ENCODE peak calls at places on chromosomes 12 and 14, in five cellular contexts. Q is AG09309, L is fibroblast of villous mesenchyme, W is fibroblast of lung, K is kidney. J is an unnamed sample.

GRCh38 chr12:131672941-131673330 is 38.0 kb upstream of the SFSWAP start:
- DNase-seq in Q (no peak), L (no peak), W (no peak), K (peak), J (no peak)

GRCh38 chr14:68377056-68377455 is 415.8 kb downstream of the ZFP36L1 start:
- DNase-seq in Q (no peak), L (no peak), W (no peak), K (no peak), J (no peak)

GRCh38 chr12:127272864-127273263 is 994.1 kb upstream of the TMEM132C start:
- DNase-seq in Q (peak), L (no peak), W (peak), K (no peak), J (no peak)

GRCh38 chr14:89953602-89954001 is 928 bp downstream of the EFCAB11 start:
- DNase-seq in Q (no peak), L (no peak), W (no peak), K (no peak), J (no peak)

GRCh38 chr12:75744607-75745256 is 233.3 kb upstream of the KRR1 start:
- DNase-seq in Q (no peak), L (no peak), W (no peak), K (no peak), J (no peak)

GRCh38 chr12:62919827-62920226 is 15.1 kb downstream of the PPM1H start:
- DNase-seq in Q (peak), L (peak), W (peak), K (no peak), J (peak)

GRCh38 chr12:51517800-51518199 is 73.2 kb upstream of the SCN8A start:
- DNase-seq in Q (no peak), L (no peak), W (no peak), K (no peak), J (no peak)

GRCh38 chr12:31362759-31363415 is 36.9 kb upstream of the SINHCAF start:
- DNase-seq in Q (no peak), L (peak), W (no peak), K (no peak), J (no peak)

GRCh38 chr14:91389173-91389572 is 28.4 kb downstream of the CCDC88C start:
- DNase-seq in Q (no peak), L (no peak), W (no peak), K (no peak), J (no peak)

GRCh38 chr14:63670692-63671091 is 29.0 kb upstream of the WDR89 start:
- DNase-seq in Q (no peak), L (no peak), W (no peak), K (no peak), J (no peak)

GRCh38 chr12:100579844-100580243 is 6.4 kb downstream of the GAS2L3 start:
- DNase-seq in Q (no peak), L (no peak), W (no peak), K (no peak), J (no peak)

GRCh38 chr12:10169094-10169493 is 2.8 kb downstream of the OLR1 start:
- DNase-seq in Q (no peak), L (peak), W (peak), K (no peak), J (no peak)

GRCh38 chr12:129049917-129050316 is 196.6 kb downstream of the GLT1D1 start:
- DNase-seq in Q (no peak), L (no peak), W (peak), K (no peak), J (no peak)

GRCh38 chr12:3178671-3179413 is 101.7 kb downstream of the TSPAN9 start:
- DNase-seq in Q (no peak), L (no peak), W (no peak), K (peak), J (no peak)

GRCh38 chr14:26526132-26526531 is 71.7 kb downstream of the NOVA1 start:
- DNase-seq in Q (no peak), L (no peak), W (peak), K (no peak), J (no peak)

GRCh38 chr12:70049596-70050360 is 193.5 kb upstream of the CNOT2 start:
- DNase-seq in Q (no peak), L (no peak), W (no peak), K (no peak), J (no peak)

GRCh38 chr14:102500190-102500661 is 9.3 kb downstream of the ANKRD9 start:
- DNase-seq in Q (peak), L (peak), W (peak), K (no peak), J (peak)

GRCh38 chr12:22046968-22047390 is 961 bp downstream of the CMAS start:
- DNase-seq in Q (no peak), L (no peak), W (no peak), K (no peak), J (no peak)

GRCh38 chr12:116365114-116365513 is 87.6 kb upstream of the MED13L start:
- DNase-seq in Q (no peak), L (no peak), W (no peak), K (no peak), J (no peak)

GRCh38 chr12:24719293-24719721 is 229.6 kb downstream of the BCAT1 start:
- DNase-seq in Q (no peak), L (peak), W (peak), K (no peak), J (peak)

GRCh38 chr14:102626530-102626929 is 34.1 kb downstream of the RCOR1 start:
- DNase-seq in Q (no peak), L (no peak), W (no peak), K (no peak), J (no peak)

GRCh38 chr12:52239767-52240166 is 6.7 kb downstream of the KRT7 start:
- DNase-seq in Q (no peak), L (no peak), W (no peak), K (peak), J (no peak)

GRCh38 chr14:64176330-64176729 is 117.8 kb downstream of the ESR2 start:
- DNase-seq in Q (no peak), L (no peak), W (no peak), K (no peak), J (no peak)

GRCh38 chr14:68471029-68471963 is 321.6 kb downstream of the ZFP36L1 start:
- DNase-seq in Q (no peak), L (no peak), W (no peak), K (peak), J (no peak)

GRCh38 chr12:82867782-82868505 is 181.2 kb downstream of the TMTC2 start:
- DNase-seq in Q (no peak), L (no peak), W (no peak), K (no peak), J (no peak)

GRCh38 chr12:108801736-108802665 is 55.4 kb downstream of the SSH1 start:
- DNase-seq in Q (no peak), L (peak), W (peak), K (peak), J (peak)

GRCh38 chr14:20606190-20606901 is 15.2 kb upstream of the RNASE12 start:
- DNase-seq in Q (no peak), L (peak), W (no peak), K (no peak), J (no peak)

GRCh38 chr14:68943107-68943506 is 36.0 kb downstream of the ACTN1 start:
- DNase-seq in Q (no peak), L (no peak), W (no peak), K (peak), J (no peak)

GRCh38 chr12:93483151-93483807 is 16.0 kb downstream of the MRPL42 start:
- DNase-seq in Q (no peak), L (no peak), W (no peak), K (no peak), J (no peak)

GRCh38 chr12:65955418-65955817 is 131.1 kb downstream of the HMGA2 start:
- DNase-seq in Q (no peak), L (no peak), W (no peak), K (no peak), J (no peak)

GRCh38 chr12:27561535-27562350 is 37.7 kb downstream of the PPFIBP1 start:
- DNase-seq in Q (no peak), L (no peak), W (no peak), K (no peak), J (no peak)

GRCh38 chr14:20641591-20641990 is at the start of gene OR6S1:
- DNase-seq in Q (no peak), L (no peak), W (no peak), K (no peak), J (no peak)

GRCh38 chr12:72289633-72290032 is 17.5 kb downstream of the TRHDE start:
- DNase-seq in Q (no peak), L (no peak), W (peak), K (no peak), J (no peak)

GRCh38 chr12:125137776-125138344 is 72.6 kb downstream of the AACS start:
- DNase-seq in Q (no peak), L (peak), W (no peak), K (no peak), J (no peak)

GRCh38 chr14:68851078-68851477 is 58.2 kb upstream of the ZFP36L1 start:
- DNase-seq in Q (no peak), L (no peak), W (no peak), K (no peak), J (no peak)

GRCh38 chr14:58104808-58105207 is 47.2 kb downstream of the ARMH4 start:
- DNase-seq in Q (peak), L (peak), W (peak), K (no peak), J (peak)

GRCh38 chr12:12018454-12018853 is 52.3 kb upstream of the BCL2L14 start:
- DNase-seq in Q (no peak), L (peak), W (peak), K (peak), J (no peak)

GRCh38 chr12:120231316-120232011 is 30.6 kb upstream of the RPLP0 start:
- DNase-seq in Q (peak), L (peak), W (peak), K (peak), J (peak)

GRCh38 chr12:6765634-6766581 is at the start of gene PTMS:
- DNase-seq in Q (peak), L (peak), W (peak), K (peak), J (peak)
- TF ChIP-seq CTCF in Q (no peak), L (no peak), W (no peak), K (no peak), J (no peak)

GRCh38 chr14:93953263-93953662 is 23.1 kb downstream of the ASB2 start:
- DNase-seq in Q (no peak), L (no peak), W (no peak), K (no peak), J (no peak)
- TF ChIP-seq CTCF in Q (no peak), L (no peak), W (no peak), K (no peak), J (no peak)

GRCh38 chr12:101670007-101670671 is 27.3 kb upstream of the CHPT1 start:
- DNase-seq in Q (peak), L (peak), W (peak), K (no peak), J (peak)

GRCh38 chr12:101667591-101667990 is 29.8 kb upstream of the CHPT1 start:
- DNase-seq in Q (no peak), L (no peak), W (no peak), K (no peak), J (no peak)

GRCh38 chr12:101671839-101672238 is 25.6 kb upstream of the CHPT1 start:
- DNase-seq in Q (no peak), L (no peak), W (no peak), K (no peak), J (no peak)

GRCh38 chr12:101675555-101675954 is 21.9 kb upstream of the CHPT1 start:
- DNase-seq in Q (no peak), L (no peak), W (no peak), K (no peak), J (no peak)

DNA sequence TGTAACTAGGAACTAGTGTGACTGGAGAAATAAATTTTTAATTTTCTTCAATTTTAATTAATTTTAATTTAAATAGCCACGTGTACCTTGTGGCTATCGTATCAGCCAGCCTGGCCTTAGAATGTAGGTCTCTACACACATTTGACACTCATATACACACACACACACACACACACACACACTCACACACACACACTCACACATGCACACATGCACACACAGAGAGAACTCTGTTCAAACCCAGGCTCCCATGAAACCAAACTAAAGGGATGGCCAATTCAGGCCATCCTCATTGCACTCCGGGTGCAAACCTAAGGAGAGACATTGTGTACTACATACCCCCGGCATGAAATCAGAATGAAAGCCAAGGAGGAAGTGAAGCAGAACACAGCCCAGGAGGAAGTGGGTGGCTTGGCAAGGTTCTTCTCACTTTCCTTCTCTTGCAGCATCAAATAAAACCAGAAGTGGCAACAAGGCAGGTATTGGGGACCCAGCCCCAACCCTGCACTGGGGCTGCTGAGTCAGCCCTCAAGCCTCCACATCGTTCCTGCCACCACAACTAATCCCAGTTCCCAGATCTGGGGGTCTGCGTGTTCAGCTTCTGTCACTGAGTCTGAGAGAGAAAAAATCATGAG is 26.2 kb upstream of the CHPT1 start:
- DNase-seq in Q (no peak), L (no peak), W (no peak), K (no peak), J (no peak)
- TF ChIP-seq CTCF in Q (no peak), L (no peak), W (no peak), K (no peak), J (no peak)

DNA sequence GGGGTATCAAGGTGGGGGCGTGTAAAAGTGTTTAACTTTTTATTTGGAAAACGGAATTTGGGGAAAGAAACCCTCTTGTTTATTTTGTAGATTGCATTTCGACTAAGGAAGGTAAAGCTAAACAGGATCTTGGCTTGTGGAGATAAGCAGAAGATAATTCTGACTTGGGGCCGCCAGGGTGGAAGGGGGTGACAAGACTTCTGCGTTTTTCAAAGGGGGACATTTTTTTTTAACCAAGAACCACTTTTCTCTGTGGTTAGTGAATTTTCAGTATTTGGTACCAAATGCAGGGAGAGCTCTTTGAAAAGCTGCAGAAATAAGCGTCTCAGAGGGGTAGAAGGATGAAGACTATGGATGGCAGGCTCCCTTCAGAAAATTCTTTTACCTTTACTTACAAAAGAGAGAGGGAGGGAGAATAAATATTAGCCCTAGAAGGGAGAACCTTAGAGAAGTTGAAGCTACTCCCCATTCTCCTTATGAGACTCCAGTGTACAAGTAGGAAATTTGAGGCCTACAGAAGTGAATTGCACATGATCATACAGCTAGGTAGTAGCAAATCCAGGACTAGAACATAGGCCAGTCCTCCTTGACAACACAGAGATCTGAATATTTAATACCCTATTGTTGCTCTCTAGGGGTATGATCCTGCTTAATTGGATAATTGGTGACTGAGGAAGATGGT is 783 bp downstream of the MRPL52 start:
- DNase-seq in Q (no peak), L (no peak), W (no peak), K (no peak), J (no peak)
- TF ChIP-seq CTCF in Q (no peak), L (no peak), W (no peak), K (no peak), J (no peak)

GRCh38 chr12:262113-262512 is 523 bp downstream of the SLC6A13 start:
- DNase-seq in Q (no peak), L (no peak), W (no peak), K (no peak), J (no peak)
- TF ChIP-seq CTCF in Q (no peak), L (no peak), W (no peak), K (no peak), J (no peak)

DNA sequence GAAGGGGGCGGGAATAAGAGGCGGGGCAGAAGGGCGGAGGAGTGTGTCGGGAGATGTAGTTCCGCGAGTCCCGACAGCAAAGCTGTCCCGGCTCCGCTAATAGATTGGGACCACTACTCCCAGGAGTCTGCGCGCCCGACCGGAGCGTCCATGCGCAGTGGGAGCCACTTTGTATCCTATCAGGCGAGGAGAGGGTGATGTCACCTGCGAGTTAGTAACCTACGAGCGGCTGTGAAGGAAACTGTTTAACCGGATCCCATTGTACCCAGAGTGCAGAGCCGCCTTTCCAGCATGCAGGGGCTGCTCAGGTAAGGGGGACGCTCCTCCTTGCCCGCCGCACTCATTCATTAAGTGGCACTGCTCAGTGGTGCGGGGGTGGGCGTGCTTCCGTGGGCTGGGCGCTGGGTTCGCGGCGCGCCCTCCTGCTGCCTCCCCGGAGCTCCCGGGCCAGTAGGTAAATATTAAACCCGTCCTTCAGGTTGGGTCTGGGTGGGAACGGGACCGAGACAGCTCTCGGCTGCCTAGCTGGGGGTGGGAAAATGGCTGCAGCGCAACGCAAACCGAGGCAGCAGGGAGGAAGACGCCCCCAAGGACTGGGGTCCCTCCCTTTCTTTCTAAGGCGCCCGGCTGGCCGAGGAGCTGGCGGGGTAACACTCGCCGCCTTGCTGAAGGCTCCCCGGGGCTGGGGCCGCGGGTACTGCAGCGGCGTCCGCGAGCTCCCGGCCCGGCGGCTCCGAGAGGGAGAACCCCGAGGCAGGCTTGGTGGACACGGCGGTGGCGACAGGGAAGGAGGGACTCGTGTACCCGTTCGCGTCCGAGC is at the start of gene DAAM1:
- DNase-seq in Q (peak), L (peak), W (peak), K (peak), J (peak)
- TF ChIP-seq CTCF in Q (no peak), L (no peak), W (no peak), K (no peak), J (no peak)

DNA sequence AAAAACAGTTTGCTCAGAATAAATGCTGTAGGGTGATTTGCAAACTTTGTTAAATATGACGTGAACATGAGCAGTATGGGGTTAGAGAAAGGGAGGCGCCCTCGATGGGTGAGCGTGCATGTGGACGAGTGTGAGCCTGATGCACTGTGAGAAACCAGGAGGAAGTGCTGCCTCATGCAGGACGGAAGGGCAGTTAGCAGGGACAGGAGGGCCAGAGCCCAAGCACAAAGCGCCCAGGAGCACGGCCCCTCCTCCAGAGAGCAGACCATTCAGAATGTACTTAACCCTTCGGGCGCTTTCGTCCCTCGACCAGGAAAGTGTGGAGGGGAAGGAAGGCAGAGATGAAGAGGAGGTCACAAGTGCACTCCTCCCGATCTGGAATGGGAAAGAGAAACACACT is 44.9 kb downstream of the TCHP start:
- DNase-seq in Q (no peak), L (peak), W (peak), K (no peak), J (no peak)
- TF ChIP-seq CTCF in Q (no peak), L (no peak), W (no peak), K (peak), J (no peak)

DNA sequence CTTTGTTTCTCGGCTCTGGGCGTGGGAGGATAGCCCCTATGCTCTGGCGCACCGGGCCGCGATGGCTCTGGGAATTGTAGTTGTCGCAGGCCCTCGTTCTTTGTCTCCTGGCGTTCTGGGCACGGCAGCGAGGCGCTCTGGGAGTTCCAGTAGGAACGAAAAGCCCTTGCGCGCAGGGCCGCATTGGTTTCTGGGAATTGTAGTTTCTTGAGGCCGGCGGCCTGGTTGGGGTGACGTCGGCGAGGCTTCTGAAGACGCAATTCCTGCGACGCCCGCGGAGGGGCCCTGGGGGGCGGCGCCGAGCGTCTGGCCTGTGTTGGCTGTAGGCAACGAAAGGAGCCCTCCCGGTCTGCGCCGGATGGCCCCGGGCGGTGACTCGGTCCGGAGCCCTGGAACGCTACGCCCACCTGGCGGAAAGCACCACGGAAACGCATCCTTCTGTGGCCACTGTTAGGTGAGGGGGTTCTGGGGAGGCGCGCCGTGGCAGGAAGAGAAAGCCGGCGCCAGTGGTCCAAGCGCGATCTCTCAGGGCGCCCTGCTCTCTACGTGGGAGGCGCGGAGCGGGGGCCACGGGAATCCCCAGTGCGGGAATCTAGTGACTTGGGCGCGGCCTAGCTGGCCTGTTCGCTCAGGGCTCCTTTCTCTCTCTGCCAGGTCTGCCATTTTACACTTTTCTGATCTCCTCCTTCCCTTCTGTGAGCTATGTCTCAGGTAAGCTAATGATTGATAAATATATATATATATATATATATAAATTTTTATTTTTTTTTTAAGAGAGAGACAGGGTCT is at the start of gene ZNF140:
- DNase-seq in Q (peak), L (peak), W (peak), K (peak), J (peak)
- TF ChIP-seq CTCF in Q (peak), L (peak), W (peak), K (no peak), J (no peak)

GRCh38 chr14:71856199-71856919 is 75.9 kb upstream of the RGS6 start:
- DNase-seq in Q (no peak), L (no peak), W (no peak), K (no peak), J (no peak)

GRCh38 chr14:71852201-71852600 is 80.0 kb upstream of the RGS6 start:
- DNase-seq in Q (no peak), L (peak), W (no peak), K (no peak), J (peak)

GRCh38 chr14:71855399-71856036 is 76.7 kb upstream of the RGS6 start:
- DNase-seq in Q (peak), L (peak), W (peak), K (no peak), J (peak)
- TF ChIP-seq CTCF in Q (peak), L (peak), W (peak), K (peak), J (peak)